ENCODE peak calls at places on chromosomes 12 and 14, in four cellular contexts. K is CD8-positive, alpha-beta T cell; I is GM12864; O is AG10803. C is an unnamed sample.
A peak's percentile ranks its signal among the peaks of the same experiment; 100 is the strongest.

GRCh38 chr12:90028620-90029051 is 320.0 kb upstream of the ATP2B1 start:
- DNase-seq in O (no peak), K (no peak), I (no peak), C (peak; percentile 10)

GRCh38 chr12:52924764-52925716 is 20.2 kb upstream of the KRT8 start:
- DNase-seq in O (peak; percentile 80), I (no peak), K (no peak), C (no peak)

GRCh38 chr12:85568395-85569103 is 267.7 kb downstream of the RASSF9 start:
- DNase-seq in K (no peak), I (no peak), O (no peak), C (no peak)

GRCh38 chr14:52059614-52060013 is 9.2 kb downstream of the NID2 start:
- DNase-seq in O (peak; percentile 66), K (no peak), I (no peak), C (no peak)

GRCh38 chr12:82182601-82183000 is 175.6 kb downstream of the CCDC59 start:
- DNase-seq in K (no peak), O (peak; percentile 53), I (no peak), C (no peak)

GRCh38 chr14:45610303-45610702 is 357.3 kb upstream of the MIS18BP1 start:
- DNase-seq in K (no peak), I (no peak), O (no peak), C (no peak)

GRCh38 chr14:63361790-63362189 is 43.1 kb upstream of the GPHB5 start:
- DNase-seq in I (no peak), K (no peak), O (no peak), C (no peak)

GRCh38 chr14:69712637-69713088 is 54.3 kb upstream of the SRSF5 start:
- DNase-seq in O (no peak), I (no peak), K (no peak), C (no peak)

GRCh38 chr14:52781629-52782028 is 9.8 kb downstream of the GNPNAT1 start:
- DNase-seq in O (no peak), I (no peak), K (no peak), C (no peak)

DNA sequence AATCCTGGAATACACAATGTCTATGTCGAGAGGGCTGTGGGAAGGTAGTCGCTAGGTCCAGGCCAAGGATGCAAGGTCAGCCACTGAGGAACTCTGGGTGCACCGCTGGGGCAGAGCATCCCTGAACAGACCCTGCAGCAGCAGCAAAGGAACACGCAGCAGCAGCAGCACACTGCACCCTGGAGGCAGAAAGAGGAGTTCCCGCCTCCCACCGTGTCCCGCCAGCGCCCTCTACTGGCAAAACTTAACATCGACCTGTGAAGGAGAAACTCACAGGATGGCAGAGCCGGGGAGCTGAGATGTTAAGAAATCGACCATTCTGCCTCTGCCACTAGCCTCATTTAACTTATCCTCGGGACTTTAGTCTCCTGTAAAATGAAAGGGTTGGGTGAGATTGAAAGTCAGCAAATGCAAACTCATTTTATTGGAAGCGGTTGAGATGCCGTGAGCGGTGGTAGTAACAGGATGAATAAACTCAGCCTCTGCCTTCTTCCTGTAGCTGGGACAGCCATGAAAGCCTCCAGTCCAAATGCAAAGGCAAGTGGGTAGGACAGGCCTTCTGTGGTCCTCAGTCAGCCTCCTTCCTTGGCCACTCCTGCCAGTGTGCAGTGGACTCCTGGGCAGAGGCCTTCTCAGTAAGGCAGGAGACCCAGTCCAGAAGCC is 45.6 kb downstream of the STAB2 start:
- DNase-seq in O (peak; percentile 46), I (peak; percentile 37), K (peak; percentile 15), C (peak; percentile 51)
- TF ChIP-seq CTCF in O (peak; percentile 87), I (peak; percentile 100), K (peak; percentile 25), C (peak; percentile 100)

GRCh38 chr14:60561845-60562746 is 53.1 kb downstream of the SIX6 start:
- DNase-seq in K (no peak), I (peak; percentile 19), O (peak; percentile 80), C (no peak)
- TF ChIP-seq CTCF in K (no peak), I (peak; percentile 84), O (peak; percentile 87), C (peak; percentile 74)

GRCh38 chr12:105100998-105101397 is 6.5 kb upstream of the WASHC4 start:
- DNase-seq in I (no peak), K (no peak), O (peak; percentile 53), C (no peak)
- TF ChIP-seq CTCF in I (no peak), K (no peak), O (no peak), C (no peak)

GRCh38 chr12:120775862-120776552 is 50.4 kb downstream of the ACADS start:
- DNase-seq in O (no peak), K (no peak), I (no peak), C (no peak)
- TF ChIP-seq CTCF in O (no peak), K (no peak), I (no peak), C (no peak)

GRCh38 chr12:93763746-93764147 is 86.6 kb downstream of the CRADD start:
- DNase-seq in I (no peak), O (no peak), K (no peak), C (no peak)
- TF ChIP-seq CTCF in I (no peak), O (no peak), K (no peak), C (peak; percentile 16)

GRCh38 chr12:95339086-95339788 is 121.6 kb downstream of the VEZT start:
- DNase-seq in K (no peak), O (peak; percentile 42), I (no peak), C (no peak)

GRCh38 chr12:95342008-95342407 is 124.4 kb downstream of the VEZT start:
- DNase-seq in O (no peak), I (no peak), K (no peak), C (no peak)

GRCh38 chr12:95337176-95337575 is 119.6 kb downstream of the VEZT start:
- DNase-seq in O (peak; percentile 87), K (no peak), I (no peak), C (no peak)

GRCh38 chr12:95335948-95336347 is 118.3 kb downstream of the VEZT start:
- DNase-seq in I (no peak), O (no peak), K (no peak), C (no peak)

DNA sequence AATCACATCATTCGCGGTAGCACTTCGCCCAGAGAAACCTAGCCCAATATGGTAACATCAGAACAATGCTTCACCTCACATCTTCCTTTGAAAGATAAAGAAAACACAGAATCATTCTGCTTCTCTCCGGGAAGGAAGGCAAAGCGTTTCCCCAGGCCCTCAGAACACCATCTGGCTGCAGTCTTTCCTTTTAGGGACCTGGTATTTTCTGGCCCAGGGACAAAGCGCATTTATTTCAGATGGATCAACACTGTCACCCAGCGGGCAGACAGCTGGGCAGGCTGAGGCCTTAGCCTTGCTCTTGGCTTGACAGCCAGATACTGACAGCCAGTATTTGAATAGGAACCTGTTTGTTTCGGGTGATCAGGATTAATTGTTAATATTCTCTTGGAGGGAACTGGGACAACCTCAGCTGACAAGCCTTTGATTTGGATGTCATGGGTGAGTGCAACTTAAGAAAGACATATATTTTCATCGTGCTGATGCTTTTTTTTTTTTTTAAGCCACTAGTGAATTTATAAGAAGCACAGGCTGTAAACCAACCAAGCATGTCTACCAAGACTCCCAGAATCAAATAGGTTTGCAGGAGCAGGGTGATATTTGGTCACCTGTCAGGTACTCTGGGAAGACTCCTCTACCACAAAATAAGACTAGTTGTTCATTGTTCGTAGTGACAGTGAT is 118.9 kb downstream of the VEZT start:
- DNase-seq in I (no peak), K (no peak), O (peak; percentile 87), C (no peak)
- TF ChIP-seq CTCF in I (peak; percentile 60), K (no peak), O (peak; percentile 97), C (peak; percentile 44)

DNA sequence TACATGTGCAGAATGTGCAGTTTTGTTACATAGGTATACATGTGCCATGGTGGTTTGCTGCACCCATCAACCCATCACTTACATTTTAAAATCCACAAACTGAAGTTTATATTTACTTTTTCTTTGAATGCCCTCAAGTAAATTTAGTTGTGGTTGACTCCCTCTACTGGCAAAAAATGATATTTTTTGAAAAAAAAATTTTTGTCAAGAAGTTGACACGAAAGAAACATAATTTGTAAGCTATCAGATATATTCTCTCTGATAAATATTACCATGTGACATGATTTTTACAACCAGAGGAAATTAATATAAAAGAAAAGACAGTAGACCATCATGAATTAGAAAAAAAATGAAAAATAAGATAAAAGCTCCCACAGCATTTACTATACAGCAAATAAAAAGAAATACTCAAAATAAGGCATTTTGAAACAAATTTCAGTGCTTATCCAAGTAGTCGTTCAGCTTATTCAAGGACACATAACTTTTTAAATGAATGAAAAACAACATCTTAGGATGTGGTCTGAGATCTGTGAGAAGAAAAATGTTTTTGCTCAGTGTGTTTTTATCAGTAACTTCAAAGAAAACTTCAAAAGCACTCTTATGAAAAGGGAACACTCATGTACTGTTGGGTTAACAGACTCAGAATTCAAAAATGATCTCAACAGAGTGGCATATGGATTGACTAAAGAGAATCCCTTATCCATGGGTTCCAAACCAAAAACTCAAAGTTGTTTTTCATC is 30.0 kb upstream of the GRIP1 start:
- DNase-seq in K (no peak), O (peak; percentile 14), I (no peak), C (no peak)
- TF ChIP-seq CTCF in K (peak; percentile 76), O (peak; percentile 53), I (peak; percentile 24), C (peak; percentile 28)

DNA sequence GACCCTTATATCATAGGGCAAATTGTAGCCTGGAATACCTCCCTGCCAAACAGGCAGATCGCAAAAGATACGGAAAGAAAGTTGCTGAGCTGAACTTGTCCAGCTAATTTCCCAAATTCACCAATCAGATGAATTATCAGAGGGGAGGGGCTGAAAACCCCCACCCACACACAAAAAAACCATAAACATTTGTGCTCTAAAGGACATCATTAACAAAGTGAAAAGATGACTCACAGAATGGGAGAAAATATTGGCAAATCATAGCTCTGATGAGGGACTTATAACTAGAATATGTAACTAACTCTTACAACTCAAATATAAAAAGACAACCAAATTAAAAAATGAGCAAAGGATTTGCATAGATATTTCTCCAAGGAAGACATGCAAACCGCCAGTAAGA is 36.3 kb downstream of the PTHLH start:
- DNase-seq in K (no peak), O (no peak), I (no peak), C (no peak)
- TF ChIP-seq CTCF in K (no peak), O (no peak), I (no peak), C (no peak)

DNA sequence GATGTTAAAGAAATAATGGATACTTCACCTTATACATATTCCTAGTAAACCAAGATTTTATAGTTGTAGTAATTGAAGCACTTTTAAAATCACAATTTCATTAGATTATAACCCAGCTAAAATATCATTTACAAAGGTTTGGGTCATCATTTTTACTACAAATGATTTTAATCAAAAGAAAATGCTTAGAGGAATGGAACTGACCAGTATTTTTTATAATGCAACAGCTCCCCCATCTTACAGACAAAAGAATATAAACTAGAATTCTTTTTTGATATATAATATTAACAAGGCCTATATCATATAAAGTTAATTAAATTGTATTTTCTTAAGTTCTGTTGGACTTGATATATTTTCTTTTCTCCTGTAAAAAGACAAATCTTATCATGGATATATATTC is 20.4 kb upstream of the LRFN5 start:
- DNase-seq in K (no peak), I (no peak), O (no peak), C (no peak)
- TF ChIP-seq CTCF in K (no peak), I (no peak), O (no peak), C (no peak)

C was measured in GM06990.